ENCODE peak calls at places on chromosomes 4 and X, in ten cellular contexts. E, I, T, R, Z, Q, O, S, V and F are unnamed samples.

GRCh38 chrX:153102436-153102835 is 30.2 kb downstream of the PNMA6A start:
- DNase-seq in S (no peak), O (no peak), Z (no peak), Q (no peak), V (no peak), R (no peak), E (no peak), I (no peak), T (no peak), F (no peak)

GRCh38 chr4:86991998-86992397 is 57.2 kb downstream of the AFF1 start:
- DNase-seq in O (no peak), E (no peak), R (no peak), S (no peak), V (no peak), Z (no peak), I (no peak), Q (no peak), T (no peak), F (no peak)

GRCh38 chr4:81648576-81649272 is 177.0 kb upstream of the RASGEF1B start:
- DNase-seq in E (peak; percentile 40), T (no peak), Q (peak; percentile 18), O (peak; percentile 35), R (peak; percentile 55), S (peak; percentile 8), I (no peak), Z (no peak), V (no peak), F (no peak)

GRCh38 chr4:88017516-88018302 is 10.3 kb downstream of the PKD2 start:
- DNase-seq in Z (no peak), Q (no peak), S (no peak), O (peak; percentile 98), V (peak; percentile 93), T (no peak), R (no peak), I (peak; percentile 98), E (no peak), F (no peak)

GRCh38 chr4:145280541-145280940 is 100.2 kb upstream of the OTUD4 start:
- DNase-seq in O (no peak), Z (no peak), R (no peak), V (no peak), E (no peak), S (no peak), I (no peak), T (no peak), Q (no peak), F (no peak)

GRCh38 chr4:12894062-12894461 is 590.1 kb downstream of the RAB28 start:
- DNase-seq in I (no peak), Z (no peak), E (no peak), V (no peak), R (no peak), S (no peak), Q (no peak), T (no peak), O (no peak), F (no peak)

GRCh38 chrX:22116585-22117546 is 84.7 kb downstream of the PHEX start:
- DNase-seq in E (no peak), V (no peak), Z (no peak), R (no peak), T (no peak), I (no peak), Q (no peak), O (no peak), S (no peak), F (no peak)

GRCh38 chrX:106608016-106608415 is 3.8 kb upstream of the RADX start:
- DNase-seq in Q (no peak), T (no peak), Z (no peak), R (no peak), S (peak; percentile 29), I (no peak), V (no peak), O (no peak), E (peak; percentile 32), F (no peak)

GRCh38 chrX:397575-397974 is 10.9 kb upstream of the PPP2R3B start:
- DNase-seq in Z (peak; percentile 85), S (no peak), Q (peak; percentile 49), E (no peak), T (no peak), I (peak; percentile 95), R (no peak), V (peak; percentile 94), O (peak; percentile 93), F (no peak)

GRCh38 chr4:124097447-124097846 is 615.1 kb downstream of the ANKRD50 start:
- DNase-seq in O (no peak), S (no peak), Q (no peak), I (no peak), V (peak; percentile 25), T (no peak), R (no peak), Z (no peak), E (no peak), F (no peak)

GRCh38 chr4:34664051-34664450 is 1580.3 kb downstream of the ARAP2 start:
- DNase-seq in T (no peak), O (no peak), I (no peak), Q (no peak), E (no peak), Z (no peak), R (no peak), S (no peak), V (no peak), F (no peak)

GRCh38 chr4:81165853-81166430 is 49.1 kb downstream of the PRKG2 start:
- DNase-seq in R (no peak), Z (no peak), T (no peak), Q (no peak), I (peak; percentile 27), S (no peak), O (peak; percentile 42), E (no peak), V (peak; percentile 86), F (no peak)

GRCh38 chr4:151649461-151649860 is 111.3 kb downstream of the GATB start:
- DNase-seq in Q (no peak), E (no peak), T (no peak), Z (no peak), R (no peak), I (no peak), S (no peak), V (no peak), O (no peak), F (no peak)

GRCh38 chr4:101356928-101357327 is 9.6 kb upstream of the PPP3CA start:
- DNase-seq in T (no peak), V (peak; percentile 96), Q (peak; percentile 17), I (peak; percentile 99), O (peak; percentile 95), E (no peak), R (no peak), Z (peak; percentile 13), S (no peak), F (no peak)

GRCh38 chr4:161717084-161717483 is 446.7 kb downstream of the FSTL5 start:
- DNase-seq in Q (no peak), E (no peak), R (no peak), T (no peak), O (no peak), V (no peak), Z (no peak), I (no peak), S (no peak), F (no peak)

GRCh38 chrX:12946838-12947544 is 27.9 kb upstream of the TMSB4X start:
- DNase-seq in V (peak; percentile 79), Q (peak; percentile 68), E (peak; percentile 71), S (peak; percentile 69), T (peak; percentile 65), R (peak; percentile 79), I (peak; percentile 83), Z (peak; percentile 98), O (peak; percentile 91), F (no peak)

GRCh38 chrX:27446423-27446822 is 16.7 kb downstream of the PPP4R3C start:
- DNase-seq in Z (no peak), I (peak; percentile 0), O (no peak), T (no peak), R (no peak), E (no peak), V (no peak), Q (no peak), S (no peak), F (no peak)

GRCh38 chrX:12975670-12975965 is 708 bp downstream of the TMSB4X start:
- DNase-seq in T (no peak), O (no peak), Z (no peak), Q (no peak), V (no peak), R (no peak), I (no peak), E (no peak), S (no peak), F (no peak)